ENCODE peak calls at places on chromosomes 1 and 21, in five cellular contexts. Y is suprapubic skin, O is tibial nerve, G is GM12864, Q is lower leg skin. W is an unnamed sample.
A peak's percentile ranks its signal among the peaks of the same experiment; 100 is the strongest.

GRCh38 chr21:27776925-27777553 is 810.2 kb upstream of the ADAMTS5 start:
- DNase-seq in O (no peak), Q (no peak), Y (no peak), G (no peak), W (no peak)

GRCh38 chr1:205258313-205259176 is 30.8 kb downstream of the TMCC2 start:
- DNase-seq in O (no peak), Y (no peak), G (no peak), Q (no peak), W (no peak)

GRCh38 chr1:61842863-61843514 is 100.7 kb downstream of the PATJ start:
- DNase-seq in Y (no peak), O (no peak), G (no peak), Q (no peak), W (no peak)

GRCh38 chr1:111270781-111271463 is 19.7 kb upstream of the CHIA start:
- DNase-seq in O (no peak), G (no peak), Q (no peak), Y (no peak), W (no peak)

GRCh38 chr1:220552672-220553258 is 24.8 kb downstream of the MARK1 start:
- DNase-seq in Y (no peak), G (no peak), Q (no peak), O (no peak), W (no peak)

GRCh38 chr1:113811353-113811887 is 856 bp downstream of the RSBN1 start:
- DNase-seq in G (peak; percentile 10), Q (no peak), O (peak; percentile 45), Y (peak; percentile 65), W (no peak)

GRCh38 chr1:8497196-8497878 is 179.4 kb downstream of the SLC45A1 start:
- DNase-seq in Q (no peak), Y (no peak), G (no peak), O (no peak), W (no peak)

GRCh38 chr1:117676615-117677130 is 70.8 kb downstream of the TENT5C start:
- DNase-seq in O (no peak), Q (no peak), Y (no peak), G (no peak), W (no peak)

GRCh38 chr1:21246905-21247642 is 43.2 kb downstream of the ECE1 start:
- DNase-seq in O (no peak), Q (no peak), Y (no peak), G (no peak), W (no peak)

GRCh38 chr1:207827488-207827830 is 75.6 kb downstream of the CD46 start:
- DNase-seq in Y (no peak), Q (peak; percentile 70), O (no peak), G (no peak), W (no peak)

GRCh38 chr1:207825719-207826556 is 74.1 kb downstream of the CD46 start:
- DNase-seq in Y (peak; percentile 84), Q (peak; percentile 93), G (peak; percentile 98), O (peak; percentile 73), W (peak; percentile 81)

GRCh38 chr1:207825296-207825695 is 73.4 kb downstream of the CD46 start:
- DNase-seq in O (no peak), G (no peak), Q (peak; percentile 76), Y (peak; percentile 40), W (no peak)

GRCh38 chr1:207828046-207828445 is 76.2 kb downstream of the CD46 start:
- DNase-seq in Q (peak; percentile 70), O (no peak), G (no peak), Y (no peak), W (no peak)

DNA sequence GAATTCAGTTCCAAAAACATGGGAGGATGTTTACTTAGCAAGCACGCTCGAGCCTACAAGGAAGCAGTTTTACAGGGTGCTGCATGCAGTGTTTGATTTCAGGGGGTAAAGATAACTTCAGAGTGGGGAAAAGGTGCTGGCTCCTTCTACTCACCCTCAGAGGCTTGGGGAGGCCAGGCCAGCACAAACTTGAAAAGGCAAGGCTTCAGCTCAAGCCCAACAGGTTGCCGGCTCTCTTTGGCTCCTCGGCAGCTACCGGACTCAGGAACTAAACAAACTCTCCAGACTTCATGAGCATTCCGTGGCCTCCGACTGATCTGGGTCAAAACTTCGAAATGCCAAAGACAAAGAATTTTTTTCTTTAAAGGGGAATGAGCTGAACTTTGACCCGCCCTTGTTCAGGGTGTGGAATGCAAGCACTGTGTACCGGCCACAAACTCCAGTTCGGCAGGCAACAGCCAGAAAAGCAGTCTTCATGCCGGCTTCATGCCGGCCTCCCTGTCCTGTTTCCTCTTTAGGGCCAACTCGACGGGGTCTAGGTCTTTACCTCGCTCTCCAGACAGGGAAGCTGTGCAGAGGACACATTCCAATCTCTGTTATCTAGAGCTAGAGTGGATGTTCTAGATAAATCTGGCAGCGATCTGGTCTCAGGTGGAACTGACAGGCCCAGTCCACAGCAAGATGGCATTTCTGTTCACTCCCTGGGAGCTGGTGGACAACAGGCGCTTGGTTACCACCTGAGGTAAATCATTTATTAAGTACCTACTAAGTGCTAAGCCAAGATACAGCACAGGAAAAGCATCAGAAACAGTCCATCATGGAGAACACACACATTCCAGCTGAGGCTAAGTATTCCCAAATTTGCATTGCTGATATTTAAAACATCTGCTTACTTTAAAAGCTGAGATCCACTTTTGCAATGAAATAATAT is 75.0 kb downstream of the CD46 start:
- DNase-seq in O (peak; percentile 55), Q (peak; percentile 85), Y (no peak), G (no peak), W (no peak)
- H3K4me3 ChIP-seq in O (peak overlapping the region; percentile 45), Q (no peak overlapping the region), Y (peak overlapping the region; percentile 38), G (peak overlapping the region; percentile 31), W (peak overlapping the region; percentile 37)

GRCh38 chr21:32886339-32886738 is 114.8 kb upstream of the PAXBP1 start:
- DNase-seq in O (no peak), Y (no peak), G (no peak), Q (no peak), W (no peak)

GRCh38 chr21:32887026-32887425 is 115.5 kb upstream of the PAXBP1 start:
- DNase-seq in Q (no peak), O (no peak), Y (no peak), G (no peak), W (no peak)

GRCh38 chr21:32888971-32889370 is 117.4 kb upstream of the PAXBP1 start:
- DNase-seq in O (no peak), Q (no peak), G (no peak), Y (no peak), W (no peak)

GRCh38 chr21:32894321-32894720 is 122.8 kb upstream of the PAXBP1 start:
- DNase-seq in Q (no peak), Y (no peak), O (no peak), G (no peak), W (no peak)

GRCh38 chr21:32889596-32889995 is 118.0 kb upstream of the PAXBP1 start:
- DNase-seq in Q (no peak), Y (no peak), G (no peak), O (no peak), W (no peak)
- TF ChIP-seq CTCF in Q (no peak), Y (no peak), G (no peak), O (no peak), W (no peak)

GRCh38 chr1:62993844-62994243 is 209.9 kb downstream of the ATG4C start:
- DNase-seq in Y (no peak), O (no peak), G (no peak), Q (no peak), W (no peak)

GRCh38 chr1:63000508-63000907 is 216.6 kb downstream of the ATG4C start:
- DNase-seq in G (no peak), Q (no peak), O (no peak), Y (no peak), W (no peak)

GRCh38 chr1:62995173-62995572 is 211.2 kb downstream of the ATG4C start:
- DNase-seq in G (no peak), O (no peak), Q (no peak), Y (no peak), W (no peak)

GRCh38 chr1:62997849-62998248 is 213.9 kb downstream of the ATG4C start:
- DNase-seq in O (no peak), Y (no peak), Q (no peak), G (no peak), W (no peak)
- H3K4me3 ChIP-seq in O (no peak overlapping the region), Y (no peak overlapping the region), Q (no peak overlapping the region), G (no peak overlapping the region), W (no peak overlapping the region)

DNA sequence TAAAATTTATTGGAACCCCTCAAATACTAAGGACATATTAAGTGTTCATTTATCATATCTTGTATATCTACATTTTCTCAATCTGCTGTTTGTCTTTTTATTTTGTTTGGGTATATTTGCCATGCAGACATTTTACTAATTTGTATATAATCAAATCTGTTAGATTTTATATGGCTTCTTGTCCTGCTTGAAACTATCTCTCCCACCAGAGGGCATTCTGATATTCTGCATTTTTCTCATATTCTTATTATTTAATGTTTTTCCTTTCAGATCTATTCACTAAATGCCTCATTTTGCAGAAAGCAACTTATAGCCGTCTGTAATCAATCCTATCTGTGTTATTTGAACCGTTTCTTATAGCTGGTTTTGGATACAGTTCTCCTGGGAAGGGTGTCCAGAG is 745.5 kb downstream of the LRRIQ3 start:
- DNase-seq in O (no peak), G (no peak), Y (no peak), Q (no peak), W (no peak)
- TF ChIP-seq CTCF in O (no peak), G (no peak), Y (no peak), Q (no peak), W (no peak)

DNA sequence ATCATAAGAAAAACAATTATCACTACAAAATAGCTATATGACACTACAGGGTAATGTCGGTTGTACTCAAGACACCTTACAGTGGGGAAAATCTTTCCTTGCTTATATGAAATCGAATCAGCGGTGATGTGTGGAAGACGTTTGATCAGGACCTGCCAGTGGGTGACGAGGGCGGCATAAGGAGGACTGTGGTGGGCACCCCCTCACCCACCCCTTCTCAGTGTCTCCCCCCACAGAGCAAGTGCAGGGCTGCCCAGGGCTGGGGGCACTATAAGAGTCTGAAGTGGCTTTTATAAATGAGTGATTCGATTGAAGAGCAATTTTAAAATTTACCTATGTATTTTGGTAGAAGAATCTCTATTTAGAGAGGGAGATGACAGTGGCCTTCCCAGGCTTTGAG is 35.8 kb downstream of the CRYAA start:
- DNase-seq in G (no peak), O (peak; percentile 1), Q (peak; percentile 74), Y (peak; percentile 29), W (no peak)
- H3K4me3 ChIP-seq in G (no peak overlapping the region), O (no peak overlapping the region), Q (no peak overlapping the region), Y (no peak overlapping the region), W (no peak overlapping the region)

GRCh38 chr1:207672525-207673130 is 27.7 kb downstream of the CR1L start:
- DNase-seq in G (no peak), O (no peak), Y (no peak), Q (no peak), W (no peak)
- TF ChIP-seq CTCF in G (peak; percentile 65), O (no peak), Y (peak; percentile 23), Q (no peak), W (no peak)

GRCh38 chr1:173062156-173062938 is 11.6 kb upstream of the TNFSF18 start:
- DNase-seq in G (no peak), Y (no peak), O (no peak), Q (no peak), W (no peak)
- H3K4me3 ChIP-seq in G (no peak overlapping the region), Y (no peak overlapping the region), O (no peak overlapping the region), Q (no peak overlapping the region), W (no peak overlapping the region)

GRCh38 chr1:190478193-190479007 is 736 bp upstream of the BRINP3 start:
- DNase-seq in Q (peak; percentile 85), O (no peak), Y (no peak), G (no peak), W (no peak)
- TF ChIP-seq CTCF in Q (no peak), O (no peak), Y (no peak), G (no peak), W (no peak)

W was measured in ascending aorta.